ENCODE peak calls at places on chromosomes 16 and 17, in ten cellular contexts. One of them, this sample, is unnamed.

GRCh38 chr17:79027925-79028491 is 4.0 kb downstream of the C1QTNF1 start:
- DNase-seq in mammary epithelial cell: no peak
- DNase-seq in NAMALWA: no peak
- DNase-seq in fibroblast of pulmonary artery: peak; percentile 75
- DNase-seq in DMS79 treated with DMSO at 0.1 percent for 48 hours: no peak
- DNase-seq in NCI-H2171 treated with DMSO at 0.1 percent for 48 hours: peak; percentile 22
- DNase-seq in AG08395: no peak
- DNase-seq in memory B cell: no peak
- DNase-seq in T-cell: no peak
- DNase-seq in posterior cingulate gyrus: no peak
- DNase-seq in this sample: no peak

GRCh38 chr16:81885976-81886586 is 107.0 kb downstream of the PLCG2 start:
- DNase-seq in memory B cell: peak; percentile 43
- DNase-seq in T-cell: no peak
- DNase-seq in DMS79 treated with DMSO at 0.1 percent for 48 hours: no peak
- DNase-seq in posterior cingulate gyrus: no peak
- DNase-seq in AG08395: peak; percentile 68
- DNase-seq in fibroblast of pulmonary artery: peak; percentile 38
- DNase-seq in mammary epithelial cell: no peak
- DNase-seq in NAMALWA: peak; percentile 65
- DNase-seq in NCI-H2171 treated with DMSO at 0.1 percent for 48 hours: peak; percentile 60
- DNase-seq in this sample: no peak

GRCh38 chr17:17348872-17349723 is 45.9 kb downstream of the NT5M start:
- DNase-seq in NAMALWA: no peak
- DNase-seq in DMS79 treated with DMSO at 0.1 percent for 48 hours: no peak
- DNase-seq in AG08395: no peak
- DNase-seq in memory B cell: no peak
- DNase-seq in NCI-H2171 treated with DMSO at 0.1 percent for 48 hours: no peak
- DNase-seq in T-cell: no peak
- DNase-seq in mammary epithelial cell: no peak
- DNase-seq in posterior cingulate gyrus: no peak
- DNase-seq in fibroblast of pulmonary artery: no peak
- DNase-seq in this sample: no peak

GRCh38 chr16:2035431-2036199 is 8.9 kb downstream of the NHERF2 start:
- DNase-seq in NCI-H2171 treated with DMSO at 0.1 percent for 48 hours: peak; percentile 74
- DNase-seq in memory B cell: no peak
- DNase-seq in DMS79 treated with DMSO at 0.1 percent for 48 hours: no peak
- DNase-seq in fibroblast of pulmonary artery: peak; percentile 65
- DNase-seq in mammary epithelial cell: no peak
- DNase-seq in AG08395: peak; percentile 79
- DNase-seq in NAMALWA: no peak
- DNase-seq in T-cell: no peak
- DNase-seq in posterior cingulate gyrus: no peak
- DNase-seq in this sample: no peak

GRCh38 chr16:67216612-67217490 is 10.1 kb upstream of the TMEM208 start:
- DNase-seq in NAMALWA: no peak
- DNase-seq in fibroblast of pulmonary artery: no peak
- DNase-seq in DMS79 treated with DMSO at 0.1 percent for 48 hours: no peak
- DNase-seq in mammary epithelial cell: no peak
- DNase-seq in AG08395: no peak
- DNase-seq in NCI-H2171 treated with DMSO at 0.1 percent for 48 hours: no peak
- DNase-seq in T-cell: no peak
- DNase-seq in memory B cell: no peak
- DNase-seq in posterior cingulate gyrus: no peak
- DNase-seq in this sample: no peak

GRCh38 chr17:35943537-35943936 is at the start of gene LYZL6:
- DNase-seq in AG08395: no peak
- DNase-seq in T-cell: no peak
- DNase-seq in posterior cingulate gyrus: no peak
- DNase-seq in NAMALWA: no peak
- DNase-seq in memory B cell: no peak
- DNase-seq in fibroblast of pulmonary artery: no peak
- DNase-seq in mammary epithelial cell: no peak
- DNase-seq in NCI-H2171 treated with DMSO at 0.1 percent for 48 hours: no peak
- DNase-seq in DMS79 treated with DMSO at 0.1 percent for 48 hours: no peak
- DNase-seq in this sample: no peak

GRCh38 chr16:51084074-51084928 is 66.8 kb downstream of the SALL1 start:
- DNase-seq in AG08395: peak; percentile 8
- DNase-seq in NCI-H2171 treated with DMSO at 0.1 percent for 48 hours: no peak
- DNase-seq in mammary epithelial cell: no peak
- DNase-seq in T-cell: no peak
- DNase-seq in DMS79 treated with DMSO at 0.1 percent for 48 hours: no peak
- DNase-seq in memory B cell: no peak
- DNase-seq in posterior cingulate gyrus: no peak
- DNase-seq in fibroblast of pulmonary artery: peak; percentile 12
- DNase-seq in NAMALWA: no peak
- DNase-seq in this sample: no peak

GRCh38 chr17:12790806-12791148 is 1.5 kb downstream of the ARHGAP44 start:
- DNase-seq in posterior cingulate gyrus: no peak
- DNase-seq in fibroblast of pulmonary artery: no peak
- DNase-seq in DMS79 treated with DMSO at 0.1 percent for 48 hours: peak; percentile 12
- DNase-seq in T-cell: no peak
- DNase-seq in mammary epithelial cell: no peak
- DNase-seq in memory B cell: no peak
- DNase-seq in AG08395: no peak
- DNase-seq in NAMALWA: no peak
- DNase-seq in NCI-H2171 treated with DMSO at 0.1 percent for 48 hours: peak; percentile 97
- DNase-seq in this sample: no peak

GRCh38 chr17:39357978-39358377 is 43.4 kb downstream of the FBXL20 start:
- DNase-seq in T-cell: no peak
- DNase-seq in NCI-H2171 treated with DMSO at 0.1 percent for 48 hours: no peak
- DNase-seq in NAMALWA: no peak
- DNase-seq in DMS79 treated with DMSO at 0.1 percent for 48 hours: no peak
- DNase-seq in posterior cingulate gyrus: no peak
- DNase-seq in fibroblast of pulmonary artery: no peak
- DNase-seq in memory B cell: no peak
- DNase-seq in AG08395: no peak
- DNase-seq in mammary epithelial cell: no peak
- DNase-seq in this sample: no peak

GRCh38 chr17:1783271-1783670 is 21.4 kb downstream of the SERPINF1 start:
- DNase-seq in memory B cell: no peak
- DNase-seq in AG08395: no peak
- DNase-seq in NCI-H2171 treated with DMSO at 0.1 percent for 48 hours: no peak
- DNase-seq in posterior cingulate gyrus: no peak
- DNase-seq in fibroblast of pulmonary artery: peak; percentile 45
- DNase-seq in DMS79 treated with DMSO at 0.1 percent for 48 hours: no peak
- DNase-seq in T-cell: no peak
- DNase-seq in NAMALWA: no peak
- DNase-seq in mammary epithelial cell: peak; percentile 27
- DNase-seq in this sample: no peak

This sample was measured in T-helper 2 cell.